ENCODE peak calls at places on chromosomes 1 and 21, in ten cellular contexts. D is activated naive CD4-positive, alpha-beta T cell treated with Interleukin-2 at 50 U/mL for 16 hours; N is left colon; Y is HT1080; E is psoas muscle; C is lung; V is MM.1S; G is tibial artery; U is cerebellar cortex; P is K562. L is an unnamed sample.

GRCh38 chr21:45552696-45553391 is 10.6 kb upstream of the SLC19A1 start:
- DNase-seq in Y (no peak), P (no peak), G (peak; percentile 66), V (no peak), E (peak; percentile 29), U (no peak), D (no peak), C (no peak), N (peak; percentile 21), L (no peak)

GRCh38 chr1:31010081-31010989 is 55.2 kb downstream of the PUM1 start:
- DNase-seq in V (no peak), C (no peak), G (no peak), U (no peak), P (no peak), N (no peak), D (peak; percentile 21), Y (peak; percentile 69), E (no peak), L (no peak)

GRCh38 chr21:16279658-16280581 is 550.1 kb downstream of the USP25 start:
- DNase-seq in N (no peak), E (peak; percentile 52), C (no peak), Y (no peak), P (no peak), G (no peak), U (peak; percentile 58), V (no peak), D (no peak), L (no peak)

GRCh38 chr1:68229927-68230812 is 2.2 kb downstream of the WLS start:
- DNase-seq in E (no peak), C (no peak), N (no peak), U (no peak), P (no peak), D (no peak), V (no peak), Y (peak; percentile 30), G (no peak), L (no peak)

GRCh38 chr1:119874186-119874585 is 22.1 kb downstream of the ADAM30 start:
- DNase-seq in G (no peak), Y (no peak), U (no peak), D (no peak), C (no peak), N (no peak), V (no peak), E (no peak), P (peak; percentile 59), L (no peak)

GRCh38 chr1:16078925-16079656 is 5.6 kb upstream of the FAM131C start:
- DNase-seq in P (peak; percentile 80), G (peak; percentile 87), N (peak; percentile 68), V (peak; percentile 69), D (peak; percentile 78), U (peak; percentile 88), Y (peak; percentile 80), E (peak; percentile 84), C (peak; percentile 74), L (no peak)

GRCh38 chr1:30933874-30934252 is 25.3 kb upstream of the SDC3 start:
- DNase-seq in G (no peak), N (no peak), Y (peak; percentile 70), U (no peak), C (no peak), P (no peak), V (no peak), E (no peak), D (no peak), L (no peak)

GRCh38 chr1:118147542-118147941 is 37.5 kb downstream of the SPAG17 start:
- DNase-seq in N (no peak), V (no peak), D (no peak), U (no peak), Y (no peak), E (no peak), P (no peak), C (no peak), G (no peak), L (no peak)

GRCh38 chr1:107991371-107992066 is 26.5 kb upstream of the VAV3 start:
- DNase-seq in G (no peak), U (no peak), Y (peak; percentile 73), P (no peak), D (no peak), V (no peak), E (peak; percentile 48), C (no peak), N (no peak), L (no peak)

GRCh38 chr21:21096956-21097355 is 98.7 kb downstream of the NCAM2 start:
- DNase-seq in V (no peak), U (no peak), P (peak; percentile 19), G (no peak), N (no peak), C (no peak), E (no peak), D (no peak), Y (peak; percentile 17), L (no peak)

GRCh38 chr1:2786329-2787162 is 14.9 kb downstream of the TTC34 start:
- DNase-seq in E (peak; percentile 60), D (peak; percentile 77), U (peak; percentile 13), C (no peak), V (peak; percentile 45), N (peak; percentile 28), P (peak; percentile 64), Y (no peak), G (peak; percentile 71), L (peak; percentile 67)

GRCh38 chr21:44455524-44456206 is 355 bp downstream of the LRRC3 start:
- DNase-seq in V (no peak), U (no peak), G (no peak), N (peak; percentile 54), D (peak; percentile 41), C (peak; percentile 51), Y (no peak), P (peak; percentile 31), E (peak; percentile 61), L (peak; percentile 65)

GRCh38 chr21:41507521-41508414 is at the start of gene TMPRSS2:
- DNase-seq in U (no peak), D (no peak), G (no peak), C (peak; percentile 85), P (no peak), Y (no peak), V (no peak), N (peak; percentile 86), E (no peak), L (no peak)

GRCh38 chr1:101357444-101357986 is 120.7 kb downstream of the S1PR1 start:
- DNase-seq in E (no peak), N (no peak), G (no peak), C (peak; percentile 63), D (peak; percentile 62), P (peak; percentile 87), V (peak; percentile 52), Y (peak; percentile 84), U (peak; percentile 82), L (peak; percentile 67)

GRCh38 chr21:38380391-38381137 is 117.7 kb downstream of the ERG start:
- DNase-seq in E (no peak), N (no peak), D (no peak), P (no peak), Y (no peak), G (no peak), C (no peak), V (no peak), U (no peak), L (no peak)

GRCh38 chr21:45920824-45921600 is 60.6 kb upstream of the COL6A1 start:
- DNase-seq in V (no peak), U (no peak), N (no peak), Y (no peak), G (no peak), P (no peak), C (no peak), E (no peak), D (no peak), L (no peak)

GRCh38 chr21:42248783-42249597 is 30.1 kb downstream of the ABCG1 start:
- DNase-seq in E (peak; percentile 23), C (no peak), G (no peak), Y (no peak), D (no peak), N (no peak), V (peak; percentile 46), U (no peak), P (no peak), L (no peak)

GRCh38 chr1:55428236-55428635 is 213.1 kb upstream of the USP24 start:
- DNase-seq in G (no peak), U (no peak), V (no peak), E (no peak), C (no peak), N (no peak), D (no peak), Y (no peak), P (no peak), L (no peak)

GRCh38 chr1:77571642-77572041 is 110.8 kb downstream of the ZZZ3 start:
- DNase-seq in E (no peak), U (no peak), P (no peak), D (no peak), G (no peak), V (no peak), N (no peak), Y (no peak), C (no peak), L (no peak)

GRCh38 chr1:239587066-239587465 is 200.7 kb downstream of the CHRM3 start:
- DNase-seq in U (no peak), E (no peak), P (no peak), N (no peak), D (no peak), G (no peak), Y (no peak), V (no peak), C (no peak), L (no peak)